ENCODE peak calls at places on chromosomes 3 and 15, in five cellular contexts. L is T-cell; W is transverse colon; P is activated T-cell treated with anti-CD3 and anti-CD28 coated beads, Interleukin-2, amount 50 U/mL, for 72 hours; A is HEK293T. J is an unnamed sample.

GRCh38 chr15:76566276-76566675 is 229.7 kb downstream of the ISL2 start:
- DNase-seq in L (no peak), W (no peak), P (no peak), A (no peak), J (no peak)

GRCh38 chr3:197542741-197543454 is 12.9 kb downstream of the BDH1 start:
- DNase-seq in L (no peak), W (no peak), P (no peak), A (no peak), J (no peak)

GRCh38 chr3:25831578-25831977 is 41.7 kb downstream of the OXSM start:
- DNase-seq in L (no peak), W (no peak), P (no peak), A (peak; percentile 20), J (no peak)

GRCh38 chr3:147773236-147773635 is 364.1 kb downstream of the ZIC1 start:
- DNase-seq in L (no peak), W (no peak), P (no peak), A (no peak), J (no peak)

GRCh38 chr3:189132125-189132744 is 39.5 kb upstream of the TPRG1 start:
- DNase-seq in L (peak; percentile 63), W (peak; percentile 59), P (peak; percentile 81), A (no peak), J (peak; percentile 37)

GRCh38 chr3:117399311-117400068 is 689.9 kb downstream of the TUSC7 start:
- DNase-seq in L (no peak), W (no peak), P (no peak), A (no peak), J (no peak)

GRCh38 chr3:170226426-170226960 is 4.3 kb downstream of the PRKCI start:
- DNase-seq in L (no peak), W (no peak), P (no peak), A (no peak), J (no peak)

GRCh38 chr3:100913870-100914654 is 79.2 kb downstream of the ABI3BP start:
- DNase-seq in L (no peak), W (no peak), P (no peak), A (no peak), J (no peak)

GRCh38 chr3:98612587-98612986 is 19.2 kb upstream of the CPOX start:
- DNase-seq in L (no peak), W (peak; percentile 11), P (peak; percentile 5), A (no peak), J (no peak)

GRCh38 chr3:32238816-32239637 is 547 bp downstream of the CMTM8 start:
- DNase-seq in L (peak; percentile 17), W (peak; percentile 31), P (peak; percentile 63), A (peak; percentile 68), J (peak; percentile 65)

GRCh38 chr15:50879016-50879415 is 29.5 kb upstream of the AP4E1 start:
- DNase-seq in L (no peak), W (no peak), P (peak; percentile 64), A (no peak), J (no peak)

GRCh38 chr3:178182337-178182761 is 353.9 kb upstream of the KCNMB2 start:
- DNase-seq in L (no peak), W (no peak), P (no peak), A (no peak), J (no peak)

GRCh38 chr15:71182522-71182921 is 67.3 kb downstream of the THSD4 start:
- DNase-seq in L (no peak), W (no peak), P (no peak), A (no peak), J (no peak)

GRCh38 chr15:59691194-59691805 is 2.2 kb upstream of the BNIP2 start:
- DNase-seq in L (peak; percentile 19), W (peak; percentile 55), P (peak; percentile 41), A (no peak), J (peak; percentile 51)

GRCh38 chr15:100180921-100181320 is 160.9 kb downstream of the ADAMTS17 start:
- DNase-seq in L (no peak), W (no peak), P (no peak), A (no peak), J (no peak)

GRCh38 chr3:54565956-54566355 is 361.9 kb downstream of the LRTM1 start:
- DNase-seq in L (no peak), W (no peak), P (no peak), A (no peak), J (no peak)

GRCh38 chr3:130748520-130748919 is 1.9 kb upstream of the PIK3R4 start:
- DNase-seq in L (no peak), W (no peak), P (no peak), A (no peak), J (no peak)

GRCh38 chr3:148366743-148367410 is 330.8 kb upstream of the AGTR1 start:
- DNase-seq in L (no peak), W (no peak), P (no peak), A (peak; percentile 7), J (no peak)

GRCh38 chr15:55654541-55654940 is 66.4 kb upstream of the PYGO1 start:
- DNase-seq in L (no peak), W (no peak), P (no peak), A (no peak), J (no peak)

GRCh38 chr15:76151599-76151974 is 91.8 kb downstream of the TMEM266 start:
- DNase-seq in L (no peak), W (no peak), P (no peak), A (no peak), J (no peak)

GRCh38 chr3:195095035-195095703 is 175.8 kb downstream of the XXYLT1 start:
- DNase-seq in L (no peak), W (peak; percentile 49), P (no peak), A (no peak), J (peak; percentile 82)

GRCh38 chr3:71064288-71064975 is 519.1 kb downstream of the FOXP1 start:
- DNase-seq in L (peak; percentile 71), W (peak; percentile 62), P (peak; percentile 73), A (peak; percentile 40), J (peak; percentile 50)

GRCh38 chr3:77161098-77161497 is 121.2 kb downstream of the ROBO2 start:
- DNase-seq in L (no peak), W (no peak), P (no peak), A (no peak), J (no peak)